ENCODE peak calls at places on chromosomes 5 and 9, in seven cellular contexts. One of them, this sample, is unnamed.

GRCh38 chr5:159915913-159916840 is at the start of gene ADRA1B:
- DNase-seq in NCI-H510A treated with DMSO at 0.1 percent for 48 hours: no peak
- DNase-seq in SW 1271: no peak
- DNase-seq in neural progenitor cell: peak; percentile 92
- DNase-seq in NCI-H748 treated with DMSO at 0.1 percent for 48 hours: peak; percentile 30
- DNase-seq in NCI-H1105: peak; percentile 39
- DNase-seq in stromal cell of bone marrow: peak; percentile 28
- DNase-seq in this sample: no peak

GRCh38 chr5:78758169-78758839 is 109.7 kb upstream of the LHFPL2 start:
- DNase-seq in stromal cell of bone marrow: no peak
- DNase-seq in neural progenitor cell: no peak
- DNase-seq in NCI-H1105: no peak
- DNase-seq in NCI-H510A treated with DMSO at 0.1 percent for 48 hours: no peak
- DNase-seq in NCI-H748 treated with DMSO at 0.1 percent for 48 hours: no peak
- DNase-seq in SW 1271: no peak
- DNase-seq in this sample: no peak

GRCh38 chr9:23451802-23452418 is 374.1 kb downstream of the ELAVL2 start:
- DNase-seq in neural progenitor cell: no peak
- DNase-seq in stromal cell of bone marrow: no peak
- DNase-seq in SW 1271: no peak
- DNase-seq in NCI-H748 treated with DMSO at 0.1 percent for 48 hours: no peak
- DNase-seq in NCI-H1105: no peak
- DNase-seq in NCI-H510A treated with DMSO at 0.1 percent for 48 hours: no peak
- DNase-seq in this sample: no peak

GRCh38 chr5:179607449-179607931 is 16.0 kb downstream of the HNRNPH1 start:
- DNase-seq in NCI-H748 treated with DMSO at 0.1 percent for 48 hours: no peak
- DNase-seq in NCI-H1105: no peak
- DNase-seq in stromal cell of bone marrow: no peak
- DNase-seq in neural progenitor cell: no peak
- DNase-seq in NCI-H510A treated with DMSO at 0.1 percent for 48 hours: no peak
- DNase-seq in SW 1271: no peak
- DNase-seq in this sample: no peak

GRCh38 chr9:98764351-98764750 is 32.0 kb downstream of the ANKS6 start:
- DNase-seq in stromal cell of bone marrow: no peak
- DNase-seq in neural progenitor cell: no peak
- DNase-seq in NCI-H510A treated with DMSO at 0.1 percent for 48 hours: no peak
- DNase-seq in NCI-H748 treated with DMSO at 0.1 percent for 48 hours: no peak
- DNase-seq in NCI-H1105: no peak
- DNase-seq in SW 1271: no peak
- DNase-seq in this sample: no peak

GRCh38 chr9:34070601-34071340 is 22.1 kb upstream of the UBAP2 start:
- DNase-seq in neural progenitor cell: no peak
- DNase-seq in NCI-H748 treated with DMSO at 0.1 percent for 48 hours: no peak
- DNase-seq in SW 1271: no peak
- DNase-seq in NCI-H1105: no peak
- DNase-seq in stromal cell of bone marrow: no peak
- DNase-seq in NCI-H510A treated with DMSO at 0.1 percent for 48 hours: no peak
- DNase-seq in this sample: no peak

GRCh38 chr9:96062051-96062450 is 186.6 kb downstream of the ERCC6L2 start:
- DNase-seq in NCI-H748 treated with DMSO at 0.1 percent for 48 hours: no peak
- DNase-seq in NCI-H1105: no peak
- DNase-seq in stromal cell of bone marrow: no peak
- DNase-seq in SW 1271: no peak
- DNase-seq in NCI-H510A treated with DMSO at 0.1 percent for 48 hours: no peak
- DNase-seq in neural progenitor cell: no peak
- DNase-seq in this sample: no peak

GRCh38 chr5:135294793-135295192 is 104.2 kb downstream of the MACROH2A1 start:
- DNase-seq in NCI-H1105: no peak
- DNase-seq in NCI-H510A treated with DMSO at 0.1 percent for 48 hours: no peak
- DNase-seq in stromal cell of bone marrow: no peak
- DNase-seq in SW 1271: no peak
- DNase-seq in NCI-H748 treated with DMSO at 0.1 percent for 48 hours: no peak
- DNase-seq in neural progenitor cell: no peak
- DNase-seq in this sample: no peak

GRCh38 chr5:180784497-180785097 is 18.0 kb downstream of the MGAT1 start:
- DNase-seq in NCI-H1105: no peak
- DNase-seq in NCI-H748 treated with DMSO at 0.1 percent for 48 hours: no peak
- DNase-seq in stromal cell of bone marrow: peak; percentile 82
- DNase-seq in SW 1271: no peak
- DNase-seq in neural progenitor cell: peak; percentile 50
- DNase-seq in NCI-H510A treated with DMSO at 0.1 percent for 48 hours: peak; percentile 16
- DNase-seq in this sample: peak; percentile 45

GRCh38 chr9:4569101-4569500 is 78.8 kb downstream of the SLC1A1 start:
- DNase-seq in NCI-H1105: no peak
- DNase-seq in stromal cell of bone marrow: no peak
- DNase-seq in NCI-H748 treated with DMSO at 0.1 percent for 48 hours: no peak
- DNase-seq in NCI-H510A treated with DMSO at 0.1 percent for 48 hours: no peak
- DNase-seq in SW 1271: no peak
- DNase-seq in neural progenitor cell: no peak
- DNase-seq in this sample: no peak

GRCh38 chr5:145554399-145554798 is 280.7 kb downstream of the PRELID2 start:
- DNase-seq in SW 1271: no peak
- DNase-seq in neural progenitor cell: no peak
- DNase-seq in NCI-H1105: no peak
- DNase-seq in NCI-H748 treated with DMSO at 0.1 percent for 48 hours: no peak
- DNase-seq in NCI-H510A treated with DMSO at 0.1 percent for 48 hours: no peak
- DNase-seq in stromal cell of bone marrow: peak; percentile 33
- DNase-seq in this sample: no peak

GRCh38 chr9:136004712-136005111 is 43.5 kb upstream of the UBAC1 start:
- DNase-seq in SW 1271: no peak
- DNase-seq in NCI-H1105: no peak
- DNase-seq in neural progenitor cell: peak; percentile 95
- DNase-seq in stromal cell of bone marrow: no peak
- DNase-seq in NCI-H510A treated with DMSO at 0.1 percent for 48 hours: no peak
- DNase-seq in NCI-H748 treated with DMSO at 0.1 percent for 48 hours: no peak
- DNase-seq in this sample: no peak

GRCh38 chr9:27276182-27277030 is 20.5 kb downstream of the EQTN start:
- DNase-seq in NCI-H510A treated with DMSO at 0.1 percent for 48 hours: peak; percentile 51
- DNase-seq in neural progenitor cell: peak; percentile 73
- DNase-seq in NCI-H748 treated with DMSO at 0.1 percent for 48 hours: peak; percentile 62
- DNase-seq in stromal cell of bone marrow: peak; percentile 33
- DNase-seq in SW 1271: no peak
- DNase-seq in NCI-H1105: peak; percentile 55
- DNase-seq in this sample: peak; percentile 10

GRCh38 chr5:6183391-6184390 is 194.7 kb downstream of the MED10 start:
- DNase-seq in SW 1271: no peak
- DNase-seq in neural progenitor cell: no peak
- DNase-seq in NCI-H510A treated with DMSO at 0.1 percent for 48 hours: no peak
- DNase-seq in NCI-H1105: no peak
- DNase-seq in stromal cell of bone marrow: no peak
- DNase-seq in NCI-H748 treated with DMSO at 0.1 percent for 48 hours: no peak
- DNase-seq in this sample: no peak

GRCh38 chr5:127705120-127705892 is 2.1 kb downstream of the CCDC192 start:
- DNase-seq in stromal cell of bone marrow: peak; percentile 88
- DNase-seq in NCI-H748 treated with DMSO at 0.1 percent for 48 hours: no peak
- DNase-seq in NCI-H510A treated with DMSO at 0.1 percent for 48 hours: no peak
- DNase-seq in SW 1271: no peak
- DNase-seq in neural progenitor cell: no peak
- DNase-seq in NCI-H1105: no peak
- DNase-seq in this sample: no peak

GRCh38 chr9:126033318-126033717 is 286.1 kb downstream of the PBX3 start:
- DNase-seq in SW 1271: no peak
- DNase-seq in NCI-H1105: no peak
- DNase-seq in neural progenitor cell: no peak
- DNase-seq in NCI-H510A treated with DMSO at 0.1 percent for 48 hours: no peak
- DNase-seq in stromal cell of bone marrow: no peak
- DNase-seq in NCI-H748 treated with DMSO at 0.1 percent for 48 hours: no peak
- DNase-seq in this sample: no peak

GRCh38 chr5:15645376-15645775 is 145.4 kb downstream of the FBXL7 start:
- DNase-seq in NCI-H748 treated with DMSO at 0.1 percent for 48 hours: no peak
- DNase-seq in NCI-H510A treated with DMSO at 0.1 percent for 48 hours: no peak
- DNase-seq in neural progenitor cell: no peak
- DNase-seq in stromal cell of bone marrow: no peak
- DNase-seq in NCI-H1105: no peak
- DNase-seq in SW 1271: no peak
- DNase-seq in this sample: no peak

GRCh38 chr5:109682383-109682782 is 7.3 kb upstream of the MAN2A1 start:
- DNase-seq in stromal cell of bone marrow: no peak
- DNase-seq in NCI-H748 treated with DMSO at 0.1 percent for 48 hours: no peak
- DNase-seq in NCI-H510A treated with DMSO at 0.1 percent for 48 hours: no peak
- DNase-seq in neural progenitor cell: peak; percentile 23
- DNase-seq in NCI-H1105: no peak
- DNase-seq in SW 1271: no peak
- DNase-seq in this sample: no peak

GRCh38 chr9:109865521-109865920 is 85.5 kb downstream of the PALM2AKAP2 start:
- DNase-seq in NCI-H748 treated with DMSO at 0.1 percent for 48 hours: no peak
- DNase-seq in NCI-H510A treated with DMSO at 0.1 percent for 48 hours: no peak
- DNase-seq in SW 1271: no peak
- DNase-seq in stromal cell of bone marrow: no peak
- DNase-seq in NCI-H1105: no peak
- DNase-seq in neural progenitor cell: no peak
- DNase-seq in this sample: no peak

GRCh38 chr5:6831678-6832077 is 118.4 kb downstream of the TENT4A start:
- DNase-seq in stromal cell of bone marrow: no peak
- DNase-seq in NCI-H510A treated with DMSO at 0.1 percent for 48 hours: no peak
- DNase-seq in neural progenitor cell: no peak
- DNase-seq in NCI-H748 treated with DMSO at 0.1 percent for 48 hours: no peak
- DNase-seq in SW 1271: no peak
- DNase-seq in NCI-H1105: no peak
- DNase-seq in this sample: no peak

GRCh38 chr9:19471737-19472648 is 63.2 kb downstream of the ACER2 start:
- DNase-seq in stromal cell of bone marrow: peak; percentile 32
- DNase-seq in NCI-H748 treated with DMSO at 0.1 percent for 48 hours: peak; percentile 35
- DNase-seq in SW 1271: no peak
- DNase-seq in neural progenitor cell: peak; percentile 78
- DNase-seq in NCI-H510A treated with DMSO at 0.1 percent for 48 hours: peak; percentile 19
- DNase-seq in NCI-H1105: peak; percentile 5
- DNase-seq in this sample: no peak

GRCh38 chr9:108867829-108868228 is 5.8 kb downstream of the ACTL7A start:
- DNase-seq in NCI-H1105: no peak
- DNase-seq in SW 1271: no peak
- DNase-seq in neural progenitor cell: no peak
- DNase-seq in stromal cell of bone marrow: no peak
- DNase-seq in NCI-H748 treated with DMSO at 0.1 percent for 48 hours: no peak
- DNase-seq in NCI-H510A treated with DMSO at 0.1 percent for 48 hours: no peak
- DNase-seq in this sample: no peak

GRCh38 chr5:73617510-73618279 is 8.3 kb upstream of the ARHGEF28 start:
- DNase-seq in stromal cell of bone marrow: no peak
- DNase-seq in NCI-H748 treated with DMSO at 0.1 percent for 48 hours: no peak
- DNase-seq in neural progenitor cell: no peak
- DNase-seq in NCI-H1105: no peak
- DNase-seq in NCI-H510A treated with DMSO at 0.1 percent for 48 hours: no peak
- DNase-seq in SW 1271: no peak
- DNase-seq in this sample: no peak

GRCh38 chr5:124060413-124061095 is 548.6 kb downstream of the CSNK1G3 start:
- DNase-seq in SW 1271: no peak
- DNase-seq in NCI-H510A treated with DMSO at 0.1 percent for 48 hours: no peak
- DNase-seq in NCI-H748 treated with DMSO at 0.1 percent for 48 hours: no peak
- DNase-seq in stromal cell of bone marrow: no peak
- DNase-seq in neural progenitor cell: no peak
- DNase-seq in NCI-H1105: peak; percentile 5
- DNase-seq in this sample: no peak

GRCh38 chr5:1772634-1773033 is 27.0 kb downstream of the MRPL36 start:
- DNase-seq in NCI-H748 treated with DMSO at 0.1 percent for 48 hours: no peak
- DNase-seq in SW 1271: no peak
- DNase-seq in stromal cell of bone marrow: no peak
- DNase-seq in neural progenitor cell: no peak
- DNase-seq in NCI-H1105: no peak
- DNase-seq in NCI-H510A treated with DMSO at 0.1 percent for 48 hours: no peak
- DNase-seq in this sample: no peak